ENCODE peak calls at places on chromosomes 6 and 20, in nine cellular contexts. O is endodermal cell; I is thoracic aorta; U is CD8-positive, alpha-beta memory T cell; Z is tibial artery; B is colonic mucosa; K is psoas muscle; L is SJCRH30; F is upper lobe of right lung. W is an unnamed sample.
A peak's percentile ranks its signal among the peaks of the same experiment; 100 is the strongest.

GRCh38 chr20:301886-302848 is 4.8 kb downstream of the ZCCHC3 start:
- DNase-seq in F (peak; percentile 17), K (no peak), I (no peak), U (no peak), B (no peak), O (no peak), Z (no peak), L (no peak), W (no peak)

GRCh38 chr20:37807901-37808751 is 94.8 kb upstream of the VSTM2L start:
- DNase-seq in F (no peak), O (no peak), L (no peak), K (no peak), Z (no peak), U (no peak), B (no peak), I (no peak), W (no peak)

GRCh38 chr20:33568378-33569289 is 78.7 kb downstream of the CBFA2T2 start:
- DNase-seq in L (peak; percentile 72), Z (no peak), B (no peak), U (no peak), I (no peak), O (peak; percentile 87), F (no peak), K (no peak), W (no peak)

GRCh38 chr20:49236301-49236700 is 17.1 kb downstream of the DDX27 start:
- DNase-seq in O (no peak), L (no peak), I (no peak), U (no peak), B (no peak), K (no peak), F (no peak), Z (no peak), W (no peak)

GRCh38 chr6:97630592-97630991 is 347.6 kb upstream of the MMS22L start:
- DNase-seq in U (no peak), O (no peak), L (no peak), I (no peak), F (no peak), Z (no peak), B (no peak), K (no peak), W (no peak)

GRCh38 chr20:43938932-43939761 is 24.5 kb downstream of the TOX2 start:
- DNase-seq in Z (peak; percentile 78), L (no peak), F (peak; percentile 77), O (no peak), I (peak; percentile 71), K (peak; percentile 36), U (no peak), B (peak; percentile 59), W (peak; percentile 54)

GRCh38 chr6:154243793-154244768 is 112.5 kb downstream of the IPCEF1 start:
- DNase-seq in F (no peak), I (no peak), B (no peak), Z (no peak), O (no peak), U (no peak), L (no peak), K (no peak), W (no peak)

GRCh38 chr6:154842828-154843227 is 109.6 kb downstream of the SCAF8 start:
- DNase-seq in K (no peak), O (no peak), I (no peak), L (peak; percentile 66), F (no peak), U (no peak), B (no peak), Z (no peak), W (no peak)

GRCh38 chr6:7909323-7910276 is 988 bp downstream of the TXNDC5 start:
- DNase-seq in L (peak; percentile 47), I (no peak), O (peak; percentile 84), F (peak; percentile 86), U (peak; percentile 5), K (peak; percentile 53), B (peak; percentile 71), Z (no peak), W (peak; percentile 81)

GRCh38 chr6:74070091-74070490 is 374.1 kb downstream of the CD109 start:
- DNase-seq in B (no peak), F (no peak), U (no peak), L (no peak), O (no peak), Z (no peak), I (no peak), K (no peak), W (no peak)

GRCh38 chr6:168979254-168979653 is 274.4 kb downstream of the THBS2 start:
- DNase-seq in U (no peak), F (no peak), L (no peak), I (no peak), B (no peak), O (no peak), Z (no peak), K (no peak), W (no peak)

GRCh38 chr6:158226655-158227512 is 58.7 kb downstream of the GTF2H5 start:
- DNase-seq in U (no peak), K (no peak), Z (no peak), L (no peak), O (peak; percentile 44), I (no peak), B (peak; percentile 34), F (no peak), W (no peak)

GRCh38 chr6:154510144-154510905 is at the start of gene CNKSR3:
- DNase-seq in O (peak; percentile 98), K (peak; percentile 75), Z (peak; percentile 92), B (peak; percentile 88), L (peak; percentile 97), U (no peak), F (peak; percentile 92), I (peak; percentile 58), W (peak; percentile 86)

GRCh38 chr6:54291738-54292137 is 16.5 kb upstream of the TINAG start:
- DNase-seq in O (no peak), B (no peak), I (no peak), Z (no peak), K (no peak), F (no peak), U (no peak), L (no peak), W (no peak)

GRCh38 chr6:124670801-124671200 is 291.4 kb upstream of the RNF217 start:
- DNase-seq in U (no peak), L (no peak), B (no peak), F (no peak), Z (no peak), I (no peak), K (no peak), O (no peak), W (no peak)

GRCh38 chr6:53347921-53348435 is 772 bp downstream of the ELOVL5 start:
- DNase-seq in Z (peak; percentile 84), L (peak; percentile 71), F (peak; percentile 86), I (peak; percentile 25), B (peak; percentile 67), K (peak; percentile 66), U (peak; percentile 51), O (peak; percentile 90), W (peak; percentile 60)

GRCh38 chr6:20148433-20148832 is 63.8 kb downstream of the MBOAT1 start:
- DNase-seq in U (no peak), K (no peak), L (no peak), B (no peak), I (no peak), Z (no peak), F (no peak), O (no peak), W (no peak)

GRCh38 chr6:104625536-104625935 is 234.2 kb downstream of the HACE1 start:
- DNase-seq in K (no peak), Z (no peak), O (peak; percentile 75), I (no peak), U (no peak), B (no peak), L (no peak), F (no peak), W (no peak)

GRCh38 chr6:54846243-54846856 is at the start of gene FAM83B:
- DNase-seq in K (peak; percentile 17), Z (no peak), L (no peak), B (peak; percentile 88), I (no peak), U (no peak), F (peak; percentile 76), O (peak; percentile 92), W (peak; percentile 88)

GRCh38 chr6:105789935-105790334 is 296.2 kb upstream of the PRDM1 start:
- DNase-seq in U (no peak), K (no peak), Z (no peak), L (no peak), O (no peak), I (no peak), F (no peak), B (no peak), W (no peak)
- H3K4me1 ChIP-seq in U (no peaks in the 10 kb centered on the region), K (peaks cover 10% of the 10 kb centered on the region), Z (peaks cover 5% of the 10 kb centered on the region), L (no peaks in the 10 kb centered on the region), O (peaks cover 5% of the 10 kb centered on the region), I (no peaks in the 10 kb centered on the region), F (peaks cover 9% of the 10 kb centered on the region), B (no peaks in the 10 kb centered on the region), W (peaks cover 6% of the 10 kb centered on the region)

GRCh38 chr6:137056121-137056880 is 11.5 kb upstream of the IL20RA start:
- DNase-seq in U (no peak), K (no peak), Z (no peak), F (no peak), L (peak; percentile 17), B (no peak), I (no peak), O (no peak), W (no peak)
- H3K9me3 ChIP-seq in U (no peaks in the 10 kb centered on the region), K (no peaks in the 10 kb centered on the region), Z (no peaks in the 10 kb centered on the region), F (no peaks in the 10 kb centered on the region), L (no peaks in the 10 kb centered on the region), B (no peaks in the 10 kb centered on the region), I (no peaks in the 10 kb centered on the region), O (no peaks in the 10 kb centered on the region), W (no peaks in the 10 kb centered on the region)

GRCh38 chr6:44505751-44506150 is 118.2 kb downstream of the CDC5L start:
- DNase-seq in B (no peak), F (no peak), U (no peak), Z (no peak), I (no peak), L (no peak), O (no peak), K (no peak), W (no peak)
- H3K4me3 ChIP-seq in B (no peak overlapping the region), F (no peak overlapping the region), U (no peak overlapping the region), Z (no peak overlapping the region), I (no peak overlapping the region), L (no peak overlapping the region), O (no peak overlapping the region), K (no peak overlapping the region), W (no peak overlapping the region)

DNA sequence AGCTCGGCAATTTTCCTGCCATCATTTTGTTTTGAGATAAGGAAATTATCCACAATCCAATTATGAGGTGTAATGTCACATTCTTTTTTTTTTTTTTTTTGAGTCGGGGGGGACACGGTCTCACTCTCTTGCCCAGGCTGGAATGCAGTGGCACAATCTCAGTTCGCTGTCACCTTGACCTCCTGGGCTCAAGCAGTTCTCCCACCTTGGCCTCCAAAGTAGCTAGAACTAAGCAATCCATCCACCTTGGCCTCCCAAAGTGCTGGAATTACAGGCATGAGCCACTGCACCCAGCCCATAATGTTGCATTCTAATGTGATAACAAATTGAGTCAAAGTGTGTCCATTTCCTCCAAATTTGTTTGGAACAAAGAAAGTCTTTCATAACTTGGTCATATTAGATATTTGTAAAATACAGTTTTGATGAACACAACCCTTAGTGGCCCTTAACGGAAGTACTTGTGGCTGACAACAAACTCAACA is 144.1 kb upstream of the AFDN start:
- DNase-seq in U (no peak), I (no peak), Z (no peak), L (no peak), F (no peak), O (no peak), K (no peak), B (no peak), W (no peak)
- H3K4me1 ChIP-seq in U (no peaks in the 10 kb centered on the region), I (peaks cover 10% of the 10 kb centered on the region), Z (peaks cover 12% of the 10 kb centered on the region), L (peaks cover 19% of the 10 kb centered on the region), F (peaks cover 20% of the 10 kb centered on the region), O (peaks cover 8% of the 10 kb centered on the region), K (peaks cover 15% of the 10 kb centered on the region), B (peaks cover 9% of the 10 kb centered on the region), W (peaks cover 16% of the 10 kb centered on the region)